ENCODE peak calls at places on chromosomes 12 and 14, in eight cellular contexts. Q is posterior cingulate gyrus, O is Peyer's patch, E is left ventricle myocardium inferior, C is midbrain, L is endothelial cell of umbilical vein, M is tibial nerve, G is Right ventricle myocardium superior. P is an unnamed sample.

GRCh38 chr12:60333461-60333860 is 737.6 kb downstream of the SLC16A7 start:
- DNase-seq in Q (no peak), O (no peak), E (no peak), C (no peak), L (peak), M (no peak), G (no peak), P (no peak)

GRCh38 chr12:56258820-56259183 is 618 bp upstream of the ANKRD52 start:
- DNase-seq in Q (no peak), O (no peak), E (no peak), C (peak), L (no peak), M (no peak), G (no peak), P (no peak)

GRCh38 chr14:32109676-32110075 is 32.6 kb downstream of the ARHGAP5 start:
- DNase-seq in Q (no peak), O (no peak), E (no peak), C (no peak), L (no peak), M (no peak), G (no peak), P (no peak)

GRCh38 chr14:61321385-61322010 is at the start of gene PRKCH:
- DNase-seq in Q (peak), O (peak), E (peak), C (peak), L (peak), M (peak), G (peak), P (no peak)

GRCh38 chr14:104145826-104146642 is 7.6 kb downstream of the KIF26A start:
- DNase-seq in Q (peak), O (no peak), E (no peak), C (no peak), L (no peak), M (no peak), G (peak), P (no peak)

GRCh38 chr12:26372856-26373255 is 177.5 kb downstream of the SSPN start:
- DNase-seq in Q (no peak), O (no peak), E (no peak), C (no peak), L (no peak), M (no peak), G (no peak), P (no peak)

GRCh38 chr12:47636908-47637780 is 68.7 kb downstream of the RPAP3 start:
- DNase-seq in Q (no peak), O (no peak), E (peak), C (no peak), L (no peak), M (no peak), G (peak), P (no peak)

GRCh38 chr14:99094901-99095300 is 177.1 kb downstream of the BCL11B start:
- DNase-seq in Q (no peak), O (no peak), E (no peak), C (no peak), L (no peak), M (no peak), G (no peak), P (peak)

GRCh38 chr12:26953447-26953846 is 15.2 kb downstream of the FGFR1OP2 start:
- DNase-seq in Q (no peak), O (no peak), E (no peak), C (no peak), L (no peak), M (no peak), G (peak), P (no peak)

GRCh38 chr14:77654001-77654431 is 37.6 kb upstream of the SPTLC2 start:
- DNase-seq in Q (no peak), O (no peak), E (no peak), C (no peak), L (no peak), M (no peak), G (no peak), P (no peak)

P was measured in esophagus muscularis mucosa.